ENCODE peak calls at places on chromosomes 4 and X, in eight cellular contexts. H is tibial nerve, L is adrenal gland, O is uterus, W is HCT116, X is ovary, T is GM12878, A is lower leg skin. E is an unnamed sample.

GRCh38 chrX:57677132-57677858 is 2.8 kb downstream of the NLRP2B start:
- DNase-seq in H (no peak), L (no peak), O (no peak), W (no peak), X (no peak), T (no peak), A (no peak), E (no peak)

GRCh38 chr4:180664766-180665368 is 1578.3 kb upstream of the TENM3 start:
- DNase-seq in H (peak; percentile 94), L (peak; percentile 93), O (peak; percentile 48), W (peak; percentile 87), X (no peak), T (peak; percentile 25), A (peak; percentile 71), E (peak; percentile 70)

GRCh38 chrX:633043-633654 is 2.6 kb downstream of the SHOX start:
- DNase-seq in H (no peak), L (no peak), O (no peak), W (no peak), X (no peak), T (no peak), A (no peak), E (no peak)

GRCh38 chrX:39675619-39676018 is 422.1 kb downstream of the BCOR start:
- DNase-seq in H (no peak), L (peak; percentile 51), O (peak; percentile 88), W (no peak), X (no peak), T (no peak), A (no peak), E (no peak)

GRCh38 chr4:61886180-61886579 is 686.1 kb downstream of the ADGRL3 start:
- DNase-seq in H (no peak), L (no peak), O (no peak), W (no peak), X (no peak), T (no peak), A (no peak), E (no peak)

GRCh38 chr4:19575959-19576358 is 675.7 kb upstream of the SLIT2 start:
- DNase-seq in H (no peak), L (no peak), O (no peak), W (no peak), X (no peak), T (no peak), A (no peak), E (no peak)

GRCh38 chr4:62901101-62901500 is 1508.1 kb downstream of the TECRL start:
- DNase-seq in H (no peak), L (no peak), O (no peak), W (no peak), X (no peak), T (no peak), A (no peak), E (no peak)

GRCh38 chrX:80486299-80486698 is 66.1 kb downstream of the TENT5D start:
- DNase-seq in H (no peak), L (no peak), O (no peak), W (no peak), X (no peak), T (no peak), A (no peak), E (no peak)

GRCh38 chrX:45358417-45358816 is 157.7 kb upstream of the DIPK2B start:
- DNase-seq in H (no peak), L (no peak), O (no peak), W (no peak), X (no peak), T (no peak), A (no peak), E (no peak)

GRCh38 chrX:103565752-103566151 is 19.6 kb upstream of the TCEAL4 start:
- DNase-seq in H (no peak), L (no peak), O (no peak), W (no peak), X (no peak), T (no peak), A (no peak), E (no peak)

GRCh38 chr4:183823394-183823793 is 81.7 kb upstream of the STOX2 start:
- DNase-seq in H (peak; percentile 33), L (no peak), O (no peak), W (no peak), X (no peak), T (no peak), A (peak; percentile 47), E (no peak)

GRCh38 chr4:101258782-101259353 is 88.5 kb downstream of the PPP3CA start:
- DNase-seq in H (no peak), L (peak; percentile 45), O (no peak), W (no peak), X (no peak), T (no peak), A (no peak), E (peak; percentile 49)

GRCh38 chr4:5204781-5205180 is 153.5 kb downstream of the STK32B start:
- DNase-seq in H (peak; percentile 28), L (no peak), O (peak; percentile 20), W (no peak), X (no peak), T (no peak), A (peak; percentile 69), E (no peak)

GRCh38 chrX:133813991-133814390 is 171.4 kb downstream of the GPC3 start:
- DNase-seq in H (no peak), L (no peak), O (no peak), W (no peak), X (no peak), T (no peak), A (no peak), E (no peak)

GRCh38 chr4:184310171-184310567 is 92.5 kb upstream of the ENPP6 start:
- DNase-seq in H (no peak), L (no peak), O (no peak), W (no peak), X (no peak), T (no peak), A (no peak), E (peak; percentile 64)

GRCh38 chrX:101040197-101040596 is 11.7 kb downstream of the TRMT2B start:
- DNase-seq in H (no peak), L (no peak), O (no peak), W (no peak), X (no peak), T (no peak), A (no peak), E (no peak)

GRCh38 chr4:112128452-112128851 is 16.8 kb upstream of the FAM241A start:
- DNase-seq in H (no peak), L (no peak), O (no peak), W (no peak), X (no peak), T (no peak), A (no peak), E (no peak)

DNA sequence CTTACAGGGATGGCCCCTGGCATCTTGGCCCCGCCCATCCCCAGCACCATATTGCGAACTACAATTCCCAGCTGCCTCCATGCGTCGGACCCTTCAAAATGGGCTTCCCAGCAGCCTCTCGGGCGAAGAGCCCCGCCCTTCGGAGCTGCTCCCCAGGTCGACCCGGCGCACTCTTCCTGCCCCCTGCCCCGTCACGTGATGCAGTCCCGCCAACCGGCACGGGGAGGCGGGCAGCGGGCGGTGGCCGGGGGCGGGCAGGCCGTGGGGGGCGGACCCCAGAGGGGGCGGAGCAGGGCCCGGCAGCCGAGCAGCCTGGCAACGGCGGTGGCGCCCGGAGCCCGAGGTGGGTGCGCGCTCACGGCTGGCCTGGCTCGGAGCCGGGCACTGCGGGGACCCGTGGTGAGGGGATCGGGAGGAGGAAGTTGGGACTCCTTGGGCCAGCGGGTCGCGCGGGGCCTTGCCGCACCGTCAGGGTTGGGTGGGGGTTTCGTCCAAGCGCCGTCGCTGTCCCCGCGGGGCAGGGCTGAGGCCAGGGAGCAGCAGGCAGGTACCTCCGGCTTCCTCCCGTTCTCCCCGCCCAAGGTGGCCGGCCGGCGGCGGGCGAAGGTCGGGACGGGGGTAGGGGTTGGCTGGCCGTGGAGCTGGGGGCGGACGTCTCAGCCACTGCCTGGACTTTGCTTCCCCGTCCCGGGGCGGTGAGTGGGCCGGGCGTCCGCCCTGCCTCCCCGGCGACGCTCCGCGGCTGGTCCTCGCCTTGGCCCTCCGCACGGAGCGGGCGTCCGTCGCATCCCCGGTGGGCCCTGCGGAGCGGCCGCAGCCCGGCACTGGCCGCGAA is at the start of gene MTM1:
- DNase-seq in H (peak; percentile 80), L (peak; percentile 94), O (peak; percentile 94), W (peak; percentile 84), X (peak; percentile 94), T (peak; percentile 71), A (peak; percentile 91), E (peak; percentile 94)
- TF ChIP-seq POLR2A in H (peak; percentile 10), L (peak; percentile 48), O (peak; percentile 71), W (no peak), X (peak; percentile 61), T (peak; percentile 61), A (no peak), E (peak; percentile 48)

GRCh38 chr4:24278693-24279092 is 305.7 kb downstream of the DHX15 start:
- DNase-seq in H (no peak), L (no peak), O (no peak), W (no peak), X (no peak), T (no peak), A (no peak), E (no peak)
- TF ChIP-seq POLR2A in H (no peak), L (no peak), O (no peak), W (no peak), X (no peak), T (no peak), A (no peak), E (no peak)

GRCh38 chr4:38735870-38736269 is 46.9 kb downstream of the TLR10 start:
- DNase-seq in H (no peak), L (no peak), O (no peak), W (no peak), X (no peak), T (no peak), A (no peak), E (no peak)
- TF ChIP-seq POLR2A in H (no peak), L (no peak), O (no peak), W (no peak), X (no peak), T (no peak), A (no peak), E (no peak)

GRCh38 chr4:89109841-89110540 is 1.3 kb upstream of the TIGD2 start:
- DNase-seq in H (no peak), L (no peak), O (no peak), W (no peak), X (no peak), T (no peak), A (no peak), E (peak; percentile 22)

GRCh38 chr4:89111833-89112563 is 665 bp downstream of the TIGD2 start:
- DNase-seq in H (no peak), L (peak; percentile 32), O (no peak), W (no peak), X (no peak), T (no peak), A (peak; percentile 37), E (peak; percentile 52)

GRCh38 chr4:89110986-89111832 is at the start of gene TIGD2:
- DNase-seq in H (peak; percentile 65), L (peak; percentile 88), O (peak; percentile 83), W (peak; percentile 71), X (peak; percentile 92), T (peak; percentile 47), A (peak; percentile 72), E (peak; percentile 97)

GRCh38 chr4:89108068-89108467 is 3.3 kb upstream of the TIGD2 start:
- DNase-seq in H (no peak), L (no peak), O (no peak), W (no peak), X (no peak), T (no peak), A (no peak), E (peak; percentile 60)

DNA sequence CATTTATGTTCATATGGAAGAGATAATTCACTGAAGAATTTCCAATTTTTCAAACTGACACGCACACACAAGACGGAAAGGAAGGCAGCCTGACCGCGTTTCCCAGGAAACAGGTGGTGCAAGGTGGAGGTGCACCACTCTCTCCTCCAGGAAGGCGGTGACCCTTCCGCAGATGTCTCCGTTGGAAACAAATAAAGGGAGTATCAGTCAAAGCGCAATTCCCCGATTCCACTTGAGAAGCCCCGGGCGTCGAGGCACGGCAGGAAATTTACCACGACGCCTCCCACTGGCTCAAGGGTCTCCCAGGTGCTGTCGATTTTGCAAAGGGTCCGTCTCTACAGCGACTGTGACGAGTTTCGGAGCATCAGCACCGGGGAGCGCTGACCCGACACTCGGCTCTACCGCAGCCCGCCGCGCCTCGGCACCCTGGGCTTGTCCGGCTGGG is 770 bp upstream of the TIGD2 start:
- DNase-seq in H (no peak), L (no peak), O (no peak), W (no peak), X (no peak), T (no peak), A (peak; percentile 17), E (no peak)
- TF ChIP-seq POLR2A in H (no peak), L (no peak), O (no peak), W (no peak), X (no peak), T (no peak), A (no peak), E (no peak)